ENCODE peak calls at places on chromosomes 13 and 19, in nine cellular contexts. One of them, this sample, is unnamed.

GRCh38 chr19:37304190-37304883 is 66.6 kb upstream of the ZNF527 start:
- DNase-seq in lower leg skin: no peak
- DNase-seq in uterus: peak; percentile 49
- DNase-seq in body of pancreas: peak; percentile 56
- DNase-seq in stomach: no peak
- DNase-seq in tibial nerve: no peak
- DNase-seq in H1: no peak
- DNase-seq in heart left ventricle: peak; percentile 53
- DNase-seq in A549: no peak
- DNase-seq in this sample: no peak

GRCh38 chr13:114118763-114119123 is 13.7 kb downstream of the RASA3 start:
- DNase-seq in uterus: no peak
- DNase-seq in stomach: no peak
- DNase-seq in body of pancreas: peak; percentile 75
- DNase-seq in heart left ventricle: no peak
- DNase-seq in A549: no peak
- DNase-seq in H1: no peak
- DNase-seq in tibial nerve: no peak
- DNase-seq in lower leg skin: no peak
- DNase-seq in this sample: no peak

GRCh38 chr13:113431171-113431570 is 22.1 kb downstream of the ADPRHL1 start:
- DNase-seq in A549: no peak
- DNase-seq in lower leg skin: no peak
- DNase-seq in tibial nerve: no peak
- DNase-seq in stomach: no peak
- DNase-seq in H1: no peak
- DNase-seq in uterus: no peak
- DNase-seq in heart left ventricle: no peak
- DNase-seq in body of pancreas: no peak
- DNase-seq in this sample: no peak

GRCh38 chr13:27465611-27466010 is 15.2 kb upstream of the MTIF3 start:
- DNase-seq in A549: no peak
- DNase-seq in tibial nerve: no peak
- DNase-seq in body of pancreas: no peak
- DNase-seq in lower leg skin: no peak
- DNase-seq in stomach: no peak
- DNase-seq in H1: no peak
- DNase-seq in uterus: no peak
- DNase-seq in heart left ventricle: no peak
- DNase-seq in this sample: no peak

GRCh38 chr19:18639706-18640105 is 2.9 kb downstream of the KLHL26 start:
- DNase-seq in body of pancreas: no peak
- DNase-seq in tibial nerve: no peak
- DNase-seq in uterus: no peak
- DNase-seq in heart left ventricle: no peak
- DNase-seq in stomach: no peak
- DNase-seq in H1: no peak
- DNase-seq in lower leg skin: no peak
- DNase-seq in A549: no peak
- DNase-seq in this sample: no peak

GRCh38 chr13:24684600-24684998 is 4.4 kb downstream of the ATP12A start:
- DNase-seq in stomach: no peak
- DNase-seq in uterus: no peak
- DNase-seq in H1: no peak
- DNase-seq in tibial nerve: no peak
- DNase-seq in A549: no peak
- DNase-seq in body of pancreas: no peak
- DNase-seq in heart left ventricle: no peak
- DNase-seq in lower leg skin: no peak
- DNase-seq in this sample: no peak

GRCh38 chr19:48659768-48660167 is 13.0 kb downstream of the NTN5 start:
- DNase-seq in lower leg skin: no peak
- DNase-seq in tibial nerve: no peak
- DNase-seq in stomach: no peak
- DNase-seq in H1: no peak
- DNase-seq in uterus: no peak
- DNase-seq in heart left ventricle: no peak
- DNase-seq in body of pancreas: no peak
- DNase-seq in A549: peak; percentile 61
- DNase-seq in this sample: no peak

GRCh38 chr19:49149652-49150105 is 5.5 kb downstream of the HRC start:
- DNase-seq in tibial nerve: no peak
- DNase-seq in lower leg skin: peak; percentile 73
- DNase-seq in H1: no peak
- DNase-seq in uterus: peak; percentile 72
- DNase-seq in stomach: peak; percentile 58
- DNase-seq in body of pancreas: peak; percentile 73
- DNase-seq in heart left ventricle: peak; percentile 81
- DNase-seq in A549: peak; percentile 91
- DNase-seq in this sample: no peak

GRCh38 chr19:54667217-54667616 is 4.4 kb downstream of the LILRB4 start:
- DNase-seq in heart left ventricle: no peak
- DNase-seq in body of pancreas: no peak
- DNase-seq in A549: no peak
- DNase-seq in lower leg skin: no peak
- DNase-seq in tibial nerve: no peak
- DNase-seq in stomach: no peak
- DNase-seq in uterus: no peak
- DNase-seq in H1: no peak
- DNase-seq in this sample: no peak

GRCh38 chr13:102948006-102948405 is 102.2 kb downstream of the ERCC5 start:
- DNase-seq in H1: no peak
- DNase-seq in heart left ventricle: no peak
- DNase-seq in lower leg skin: no peak
- DNase-seq in body of pancreas: peak; percentile 6
- DNase-seq in uterus: no peak
- DNase-seq in tibial nerve: no peak
- DNase-seq in stomach: no peak
- DNase-seq in A549: no peak
- DNase-seq in this sample: no peak

GRCh38 chr13:19862511-19863313 is 737 bp downstream of the ZMYM5 start:
- DNase-seq in body of pancreas: peak; percentile 38
- DNase-seq in H1: no peak
- DNase-seq in stomach: peak; percentile 29
- DNase-seq in uterus: peak; percentile 16
- DNase-seq in tibial nerve: no peak
- DNase-seq in A549: peak; percentile 27
- DNase-seq in heart left ventricle: peak; percentile 38
- DNase-seq in lower leg skin: peak; percentile 27
- DNase-seq in this sample: no peak

GRCh38 chr13:38566526-38566925 is 120.4 kb upstream of the FREM2 start:
- DNase-seq in stomach: no peak
- DNase-seq in heart left ventricle: no peak
- DNase-seq in H1: no peak
- DNase-seq in body of pancreas: no peak
- DNase-seq in uterus: no peak
- DNase-seq in lower leg skin: no peak
- DNase-seq in tibial nerve: no peak
- DNase-seq in A549: no peak
- DNase-seq in this sample: no peak

GRCh38 chr19:7915250-7916136 is 863 bp downstream of the TGFBR3L start:
- DNase-seq in stomach: no peak
- DNase-seq in A549: no peak
- DNase-seq in tibial nerve: no peak
- DNase-seq in body of pancreas: no peak
- DNase-seq in lower leg skin: no peak
- DNase-seq in uterus: no peak
- DNase-seq in H1: no peak
- DNase-seq in heart left ventricle: no peak
- DNase-seq in this sample: no peak

GRCh38 chr19:31546561-31546960 is 197.3 kb upstream of the TSHZ3 start:
- DNase-seq in A549: no peak
- DNase-seq in heart left ventricle: no peak
- DNase-seq in uterus: no peak
- DNase-seq in tibial nerve: no peak
- DNase-seq in stomach: no peak
- DNase-seq in body of pancreas: no peak
- DNase-seq in H1: no peak
- DNase-seq in lower leg skin: no peak
- DNase-seq in this sample: no peak

GRCh38 chr19:10502524-10503001 is 593 bp downstream of the KEAP1 start:
- DNase-seq in H1: peak; percentile 73
- DNase-seq in uterus: peak; percentile 92
- DNase-seq in body of pancreas: peak; percentile 96
- DNase-seq in tibial nerve: peak; percentile 90
- DNase-seq in stomach: peak; percentile 96
- DNase-seq in A549: peak; percentile 87
- DNase-seq in lower leg skin: peak; percentile 90
- DNase-seq in heart left ventricle: peak; percentile 95
- DNase-seq in this sample: peak; percentile 95
- TF ChIP-seq POLR2A in H1: peak; percentile 69
- TF ChIP-seq POLR2A in uterus: peak; percentile 79
- TF ChIP-seq POLR2A in body of pancreas: peak; percentile 75
- TF ChIP-seq POLR2A in tibial nerve: peak; percentile 65
- TF ChIP-seq POLR2A in stomach: no peak
- TF ChIP-seq POLR2A in A549: peak; percentile 39
- TF ChIP-seq POLR2A in lower leg skin: peak; percentile 48
- TF ChIP-seq POLR2A in heart left ventricle: peak; percentile 60
- TF ChIP-seq POLR2A in this sample: peak; percentile 66

GRCh38 chr19:6464070-6464873 is at the start of gene CRB3:
- DNase-seq in uterus: no peak
- DNase-seq in heart left ventricle: no peak
- DNase-seq in body of pancreas: peak; percentile 99
- DNase-seq in tibial nerve: no peak
- DNase-seq in lower leg skin: peak; percentile 69
- DNase-seq in stomach: peak; percentile 96
- DNase-seq in H1: peak; percentile 80
- DNase-seq in A549: peak; percentile 21
- DNase-seq in this sample: no peak

GRCh38 chr19:6458695-6459355 is 767 bp downstream of the SLC25A23 start:
- DNase-seq in tibial nerve: no peak
- DNase-seq in body of pancreas: peak; percentile 41
- DNase-seq in heart left ventricle: no peak
- DNase-seq in H1: no peak
- DNase-seq in uterus: no peak
- DNase-seq in A549: no peak
- DNase-seq in stomach: peak; percentile 53
- DNase-seq in lower leg skin: no peak
- DNase-seq in this sample: no peak

GRCh38 chr19:6459356-6460098 is at the start of gene SLC25A23:
- DNase-seq in uterus: peak; percentile 74
- DNase-seq in lower leg skin: peak; percentile 42
- DNase-seq in A549: peak; percentile 76
- DNase-seq in body of pancreas: peak; percentile 78
- DNase-seq in tibial nerve: peak; percentile 32
- DNase-seq in heart left ventricle: peak; percentile 62
- DNase-seq in H1: peak; percentile 33
- DNase-seq in stomach: peak; percentile 74
- DNase-seq in this sample: peak; percentile 72

GRCh38 chr19:6457958-6458694 is 1.5 kb downstream of the SLC25A23 start:
- DNase-seq in tibial nerve: no peak
- DNase-seq in lower leg skin: no peak
- DNase-seq in uterus: no peak
- DNase-seq in H1: no peak
- DNase-seq in A549: no peak
- DNase-seq in body of pancreas: no peak
- DNase-seq in stomach: no peak
- DNase-seq in heart left ventricle: no peak
- DNase-seq in this sample: no peak

GRCh38 chr19:6460099-6460884 is 700 bp upstream of the SLC25A23 start:
- DNase-seq in tibial nerve: peak; percentile 92
- DNase-seq in heart left ventricle: peak; percentile 95
- DNase-seq in uterus: peak; percentile 97
- DNase-seq in H1: peak; percentile 86
- DNase-seq in lower leg skin: peak; percentile 93
- DNase-seq in stomach: peak; percentile 97
- DNase-seq in body of pancreas: peak; percentile 97
- DNase-seq in A549: peak; percentile 97
- DNase-seq in this sample: peak; percentile 94
- TF ChIP-seq POLR2A in tibial nerve: no peak
- TF ChIP-seq POLR2A in heart left ventricle: peak; percentile 31
- TF ChIP-seq POLR2A in uterus: peak; percentile 25
- TF ChIP-seq POLR2A in H1: peak; percentile 25
- TF ChIP-seq POLR2A in lower leg skin: no peak
- TF ChIP-seq POLR2A in stomach: no peak
- TF ChIP-seq POLR2A in body of pancreas: peak; percentile 83
- TF ChIP-seq POLR2A in A549: no peak
- TF ChIP-seq POLR2A in this sample: no peak

DNA sequence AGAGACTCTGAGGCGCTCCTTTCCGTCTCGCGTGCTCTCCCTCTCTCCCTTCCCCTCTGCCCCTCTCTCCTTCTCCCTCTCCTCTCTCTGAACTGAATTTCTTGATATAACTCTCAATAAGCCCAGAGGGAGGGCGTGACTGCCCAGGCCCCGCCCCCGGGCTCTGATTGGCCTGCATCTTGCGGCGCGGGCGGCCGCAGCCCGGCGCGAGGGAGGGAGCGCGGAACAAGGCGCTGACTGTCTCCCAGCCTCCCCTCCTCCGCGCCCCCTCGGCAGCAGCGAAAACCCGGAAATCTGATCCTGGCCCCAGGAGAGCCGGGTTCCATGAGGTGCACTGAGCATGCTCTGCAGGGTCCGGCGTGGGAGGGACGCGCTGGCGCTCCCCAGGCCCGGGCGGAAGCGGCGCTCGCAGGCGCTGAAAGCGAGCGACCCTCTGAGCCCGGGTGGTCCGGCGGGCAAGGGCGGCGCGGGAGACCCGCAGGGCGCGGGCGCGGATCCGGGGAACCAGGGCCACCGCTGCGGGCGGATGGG is at the start of gene PCDH9:
- DNase-seq in A549: peak; percentile 96
- DNase-seq in uterus: peak; percentile 96
- DNase-seq in tibial nerve: peak; percentile 95
- DNase-seq in stomach: peak; percentile 95
- DNase-seq in heart left ventricle: peak; percentile 96
- DNase-seq in lower leg skin: peak; percentile 90
- DNase-seq in body of pancreas: peak; percentile 97
- DNase-seq in H1: peak; percentile 81
- DNase-seq in this sample: peak; percentile 82
- TF ChIP-seq POLR2A in A549: peak; percentile 90
- TF ChIP-seq POLR2A in uterus: peak; percentile 59
- TF ChIP-seq POLR2A in tibial nerve: peak; percentile 99
- TF ChIP-seq POLR2A in stomach: no peak
- TF ChIP-seq POLR2A in heart left ventricle: peak; percentile 100
- TF ChIP-seq POLR2A in lower leg skin: no peak
- TF ChIP-seq POLR2A in body of pancreas: peak; percentile 83
- TF ChIP-seq POLR2A in H1: no peak
- TF ChIP-seq POLR2A in this sample: peak; percentile 50

GRCh38 chr13:36175621-36176020 is 38.7 kb downstream of the SOHLH2 start:
- DNase-seq in uterus: no peak
- DNase-seq in A549: no peak
- DNase-seq in H1: no peak
- DNase-seq in heart left ventricle: no peak
- DNase-seq in stomach: no peak
- DNase-seq in body of pancreas: no peak
- DNase-seq in lower leg skin: no peak
- DNase-seq in tibial nerve: no peak
- DNase-seq in this sample: no peak

GRCh38 chr13:36173923-36174322 is 40.4 kb downstream of the SOHLH2 start:
- DNase-seq in stomach: no peak
- DNase-seq in uterus: no peak
- DNase-seq in lower leg skin: no peak
- DNase-seq in H1: no peak
- DNase-seq in heart left ventricle: no peak
- DNase-seq in A549: no peak
- DNase-seq in body of pancreas: no peak
- DNase-seq in tibial nerve: no peak
- DNase-seq in this sample: no peak

DNA sequence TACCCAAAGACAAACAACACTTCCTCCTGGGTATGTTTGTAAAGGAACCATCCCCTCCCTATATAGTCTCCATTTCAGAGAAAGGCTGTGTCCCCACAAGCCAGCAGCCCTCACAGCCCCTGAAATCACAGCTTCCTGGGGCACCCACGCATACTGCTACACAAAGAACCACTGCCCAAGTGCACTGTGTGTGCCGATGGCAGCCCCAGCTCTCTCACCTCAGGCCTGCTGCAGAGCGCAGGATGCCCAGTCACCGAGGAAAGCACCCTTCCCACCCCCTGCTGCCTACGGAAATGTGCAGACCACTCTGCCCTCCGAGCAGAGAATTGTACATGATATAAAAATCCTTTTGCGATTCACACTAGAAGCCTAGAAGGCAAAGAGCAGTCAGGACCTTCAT is 39.4 kb downstream of the SOHLH2 start:
- DNase-seq in A549: no peak
- DNase-seq in uterus: no peak
- DNase-seq in lower leg skin: no peak
- DNase-seq in heart left ventricle: no peak
- DNase-seq in body of pancreas: no peak
- DNase-seq in tibial nerve: no peak
- DNase-seq in H1: no peak
- DNase-seq in stomach: no peak
- DNase-seq in this sample: no peak
- TF ChIP-seq POLR2A in A549: no peak
- TF ChIP-seq POLR2A in uterus: no peak
- TF ChIP-seq POLR2A in lower leg skin: no peak
- TF ChIP-seq POLR2A in heart left ventricle: no peak
- TF ChIP-seq POLR2A in body of pancreas: no peak
- TF ChIP-seq POLR2A in tibial nerve: no peak
- TF ChIP-seq POLR2A in H1: no peak
- TF ChIP-seq POLR2A in stomach: no peak
- TF ChIP-seq POLR2A in this sample: no peak